ENCODE peak calls at places on chromosomes 11 and 22, in seven cellular contexts. One of them, this sample, is unnamed.

GRCh38 chr22:41471606-41472005 is 2.7 kb downstream of the ACO2 start:
- DNase-seq in Kasumi-1: no peak
- DNase-seq in H9: no peak
- DNase-seq in amygdala: no peak
- DNase-seq in A172: no peak
- DNase-seq in SK-N-DZ: no peak
- DNase-seq in HCEC 1CT: no peak
- DNase-seq in this sample: no peak

GRCh38 chr11:106959800-106960199 is 58.5 kb downstream of the GUCY1A2 start:
- DNase-seq in SK-N-DZ: no peak
- DNase-seq in Kasumi-1: no peak
- DNase-seq in HCEC 1CT: no peak
- DNase-seq in A172: no peak
- DNase-seq in amygdala: no peak
- DNase-seq in H9: no peak
- DNase-seq in this sample: no peak

GRCh38 chr22:47221840-47222615 is 459.6 kb downstream of the TBC1D22A start:
- DNase-seq in SK-N-DZ: no peak
- DNase-seq in Kasumi-1: no peak
- DNase-seq in HCEC 1CT: no peak
- DNase-seq in amygdala: no peak
- DNase-seq in A172: no peak
- DNase-seq in H9: peak
- DNase-seq in this sample: no peak

GRCh38 chr11:96338910-96339703 is 3.9 kb downstream of the MAML2 start:
- DNase-seq in SK-N-DZ: no peak
- DNase-seq in Kasumi-1: peak
- DNase-seq in amygdala: peak
- DNase-seq in H9: peak
- DNase-seq in A172: no peak
- DNase-seq in HCEC 1CT: peak
- DNase-seq in this sample: peak

GRCh38 chr11:78256962-78257361 is 68.2 kb downstream of the USP35 start:
- DNase-seq in H9: no peak
- DNase-seq in Kasumi-1: peak
- DNase-seq in SK-N-DZ: no peak
- DNase-seq in amygdala: peak
- DNase-seq in A172: peak
- DNase-seq in HCEC 1CT: peak
- DNase-seq in this sample: peak

GRCh38 chr22:32720924-32721323 is 80.6 kb upstream of the TIMP3 start:
- DNase-seq in Kasumi-1: no peak
- DNase-seq in H9: no peak
- DNase-seq in SK-N-DZ: no peak
- DNase-seq in amygdala: no peak
- DNase-seq in HCEC 1CT: no peak
- DNase-seq in A172: peak
- DNase-seq in this sample: peak

GRCh38 chr11:65041206-65042035 is at the start of gene SAC3D1:
- DNase-seq in A172: peak
- DNase-seq in H9: no peak
- DNase-seq in Kasumi-1: no peak
- DNase-seq in HCEC 1CT: no peak
- DNase-seq in SK-N-DZ: no peak
- DNase-seq in amygdala: no peak
- DNase-seq in this sample: no peak

GRCh38 chr11:28842716-28843115 is 734.5 kb downstream of the METTL15 start:
- DNase-seq in Kasumi-1: no peak
- DNase-seq in H9: no peak
- DNase-seq in HCEC 1CT: no peak
- DNase-seq in amygdala: no peak
- DNase-seq in A172: no peak
- DNase-seq in SK-N-DZ: no peak
- DNase-seq in this sample: no peak

This sample was measured in Daoy.